ENCODE peak calls at places on chromosomes 4 and X, in eight cellular contexts. One of them, this sample, is unnamed.
A peak's percentile ranks its signal among the peaks of the same experiment; 100 is the strongest.

GRCh38 chrX:21946925-21947641 is 6.6 kb downstream of the SMS start:
- DNase-seq in ovary: no peak
- DNase-seq in sigmoid colon: no peak
- DNase-seq in lung: no peak
- DNase-seq in lower lobe of right lung: no peak
- DNase-seq in PC-3: peak; percentile 25
- DNase-seq in vagina: peak; percentile 42
- DNase-seq in A549: no peak
- DNase-seq in this sample: no peak

GRCh38 chrX:41026326-41027136 is 58.7 kb upstream of the USP9X start:
- DNase-seq in ovary: no peak
- DNase-seq in sigmoid colon: no peak
- DNase-seq in lung: no peak
- DNase-seq in lower lobe of right lung: no peak
- DNase-seq in PC-3: peak; percentile 8
- DNase-seq in vagina: no peak
- DNase-seq in A549: no peak
- DNase-seq in this sample: no peak

GRCh38 chr4:176774852-176775251 is 17.9 kb downstream of the VEGFC start:
- DNase-seq in ovary: no peak
- DNase-seq in sigmoid colon: no peak
- DNase-seq in lung: no peak
- DNase-seq in lower lobe of right lung: no peak
- DNase-seq in PC-3: peak; percentile 48
- DNase-seq in vagina: no peak
- DNase-seq in A549: no peak
- DNase-seq in this sample: no peak

GRCh38 chr4:114922582-114922912 is 190.9 kb downstream of the NDST4 start:
- DNase-seq in ovary: no peak
- DNase-seq in sigmoid colon: no peak
- DNase-seq in lung: no peak
- DNase-seq in lower lobe of right lung: no peak
- DNase-seq in PC-3: no peak
- DNase-seq in vagina: no peak
- DNase-seq in A549: no peak
- DNase-seq in this sample: no peak

GRCh38 chrX:25013593-25014365 is 2.0 kb downstream of the ARX start:
- DNase-seq in ovary: no peak
- DNase-seq in sigmoid colon: no peak
- DNase-seq in lung: no peak
- DNase-seq in lower lobe of right lung: no peak
- DNase-seq in PC-3: no peak
- DNase-seq in vagina: no peak
- DNase-seq in A549: no peak
- DNase-seq in this sample: no peak

GRCh38 chr4:26030260-26030667 is 116.2 kb downstream of the SMIM20 start:
- DNase-seq in ovary: no peak
- DNase-seq in sigmoid colon: no peak
- DNase-seq in lung: no peak
- DNase-seq in lower lobe of right lung: no peak
- DNase-seq in PC-3: no peak
- DNase-seq in vagina: no peak
- DNase-seq in A549: no peak
- DNase-seq in this sample: no peak

GRCh38 chr4:123265443-123265842 is 131.2 kb upstream of the SPRY1 start:
- DNase-seq in ovary: no peak
- DNase-seq in sigmoid colon: no peak
- DNase-seq in lung: no peak
- DNase-seq in lower lobe of right lung: no peak
- DNase-seq in PC-3: peak; percentile 52
- DNase-seq in vagina: no peak
- DNase-seq in A549: no peak
- DNase-seq in this sample: no peak

GRCh38 chr4:145352438-145353145 is 129.1 kb upstream of the SMAD1 start:
- DNase-seq in ovary: no peak
- DNase-seq in sigmoid colon: no peak
- DNase-seq in lung: no peak
- DNase-seq in lower lobe of right lung: no peak
- DNase-seq in PC-3: no peak
- DNase-seq in vagina: no peak
- DNase-seq in A549: no peak
- DNase-seq in this sample: no peak

GRCh38 chr4:15303052-15303641 is 124.7 kb upstream of the C1QTNF7 start:
- DNase-seq in ovary: peak; percentile 20
- DNase-seq in sigmoid colon: no peak
- DNase-seq in lung: no peak
- DNase-seq in lower lobe of right lung: no peak
- DNase-seq in PC-3: peak; percentile 82
- DNase-seq in vagina: no peak
- DNase-seq in A549: peak; percentile 11
- DNase-seq in this sample: no peak

GRCh38 chrX:15505104-15505503 is 4.5 kb downstream of the BMX start:
- DNase-seq in ovary: no peak
- DNase-seq in sigmoid colon: no peak
- DNase-seq in lung: no peak
- DNase-seq in lower lobe of right lung: no peak
- DNase-seq in PC-3: peak; percentile 7
- DNase-seq in vagina: no peak
- DNase-seq in A549: no peak
- DNase-seq in this sample: no peak

GRCh38 chrX:155334486-155335316 is at the start of gene CLIC2:
- DNase-seq in ovary: peak; percentile 43
- DNase-seq in sigmoid colon: no peak
- DNase-seq in lung: peak; percentile 72
- DNase-seq in lower lobe of right lung: peak; percentile 43
- DNase-seq in PC-3: peak; percentile 21
- DNase-seq in vagina: no peak
- DNase-seq in A549: no peak
- DNase-seq in this sample: no peak

GRCh38 chrX:10156199-10157031 is at the start of gene CLCN4:
- DNase-seq in ovary: peak; percentile 30
- DNase-seq in sigmoid colon: peak; percentile 65
- DNase-seq in lung: peak; percentile 61
- DNase-seq in lower lobe of right lung: peak; percentile 81
- DNase-seq in PC-3: peak; percentile 74
- DNase-seq in vagina: no peak
- DNase-seq in A549: peak; percentile 59
- DNase-seq in this sample: peak; percentile 79

GRCh38 chrX:142613403-142613802 is 408.3 kb upstream of the MAGEC2 start:
- DNase-seq in ovary: no peak
- DNase-seq in sigmoid colon: no peak
- DNase-seq in lung: no peak
- DNase-seq in lower lobe of right lung: no peak
- DNase-seq in PC-3: no peak
- DNase-seq in vagina: no peak
- DNase-seq in A549: no peak
- DNase-seq in this sample: no peak

GRCh38 chr4:6574747-6575502 is at the start of gene MAN2B2:
- DNase-seq in ovary: peak; percentile 90
- DNase-seq in sigmoid colon: peak; percentile 93
- DNase-seq in lung: peak; percentile 86
- DNase-seq in lower lobe of right lung: peak; percentile 92
- DNase-seq in PC-3: peak; percentile 77
- DNase-seq in vagina: no peak
- DNase-seq in A549: peak; percentile 78
- DNase-seq in this sample: peak; percentile 95

GRCh38 chrX:78024349-78025108 is 55.1 kb upstream of the PGAM4 start:
- DNase-seq in ovary: no peak
- DNase-seq in sigmoid colon: no peak
- DNase-seq in lung: peak; percentile 31
- DNase-seq in lower lobe of right lung: peak; percentile 52
- DNase-seq in PC-3: peak; percentile 71
- DNase-seq in vagina: no peak
- DNase-seq in A549: peak; percentile 18
- DNase-seq in this sample: peak; percentile 33

GRCh38 chr4:84870398-84871163 is 95.9 kb downstream of the WDFY3 start:
- DNase-seq in ovary: no peak
- DNase-seq in sigmoid colon: no peak
- DNase-seq in lung: no peak
- DNase-seq in lower lobe of right lung: no peak
- DNase-seq in PC-3: peak; percentile 49
- DNase-seq in vagina: no peak
- DNase-seq in A549: peak; percentile 9
- DNase-seq in this sample: peak; percentile 44

GRCh38 chr4:37601527-37601926 is 84.6 kb downstream of the RELL1 start:
- DNase-seq in ovary: no peak
- DNase-seq in sigmoid colon: no peak
- DNase-seq in lung: no peak
- DNase-seq in lower lobe of right lung: peak; percentile 59
- DNase-seq in PC-3: peak; percentile 64
- DNase-seq in vagina: no peak
- DNase-seq in A549: no peak
- DNase-seq in this sample: peak; percentile 77
- H3K4me1 ChIP-seq in ovary: peaks cover 2% of the 10 kb centered on the region
- H3K4me1 ChIP-seq in sigmoid colon: no peaks in the 10 kb centered on the region
- H3K4me1 ChIP-seq in lung: no peaks in the 10 kb centered on the region
- H3K4me1 ChIP-seq in lower lobe of right lung: peaks cover 5% of the 10 kb centered on the region
- H3K4me1 ChIP-seq in PC-3: peaks cover 16% of the 10 kb centered on the region
- H3K4me1 ChIP-seq in vagina: peaks cover 4% of the 10 kb centered on the region
- H3K4me1 ChIP-seq in A549: peaks cover 10% of the 10 kb centered on the region
- H3K4me1 ChIP-seq in this sample: peaks cover 72% of the 10 kb centered on the region

GRCh38 chr4:43286137-43286536 is 393.6 kb downstream of the GRXCR1 start:
- DNase-seq in ovary: no peak
- DNase-seq in sigmoid colon: no peak
- DNase-seq in lung: no peak
- DNase-seq in lower lobe of right lung: no peak
- DNase-seq in PC-3: no peak
- DNase-seq in vagina: no peak
- DNase-seq in A549: no peak
- DNase-seq in this sample: no peak
- TF ChIP-seq CTCF in ovary: no peak
- TF ChIP-seq CTCF in sigmoid colon: no peak
- TF ChIP-seq CTCF in lung: no peak
- TF ChIP-seq CTCF in lower lobe of right lung: no peak
- TF ChIP-seq CTCF in PC-3: no peak
- TF ChIP-seq CTCF in vagina: no peak
- TF ChIP-seq CTCF in A549: no peak
- TF ChIP-seq CTCF in this sample: no peak

DNA sequence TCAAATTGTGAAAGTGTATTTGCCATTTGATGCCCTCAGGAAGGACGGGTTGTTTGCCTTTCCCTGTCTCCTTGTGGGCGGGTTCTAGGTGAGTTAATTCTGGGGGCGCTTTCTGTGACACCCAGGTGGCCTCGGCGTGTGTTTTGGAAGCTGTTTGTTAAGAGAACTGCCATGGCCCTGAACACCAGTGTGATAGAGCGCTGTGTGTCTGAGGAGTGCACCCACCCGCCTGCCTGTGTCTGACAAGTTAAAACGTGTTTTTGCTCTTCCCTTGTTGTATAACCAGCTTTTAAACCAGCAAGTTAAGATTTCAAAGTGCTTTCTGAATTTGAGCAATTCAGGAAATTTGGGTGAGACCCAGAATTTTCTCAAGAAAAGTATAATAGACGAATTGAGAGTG is 55.3 kb upstream of the HGFAC start:
- DNase-seq in ovary: no peak
- DNase-seq in sigmoid colon: peak; percentile 26
- DNase-seq in lung: no peak
- DNase-seq in lower lobe of right lung: no peak
- DNase-seq in PC-3: no peak
- DNase-seq in vagina: no peak
- DNase-seq in A549: no peak
- DNase-seq in this sample: no peak
- H3K4me1 ChIP-seq in ovary: peaks cover 8% of the 10 kb centered on the region
- H3K4me1 ChIP-seq in sigmoid colon: peaks cover 28% of the 10 kb centered on the region
- H3K4me1 ChIP-seq in lung: peaks cover 20% of the 10 kb centered on the region
- H3K4me1 ChIP-seq in lower lobe of right lung: peaks cover 61% of the 10 kb centered on the region
- H3K4me1 ChIP-seq in PC-3: peaks cover 25% of the 10 kb centered on the region
- H3K4me1 ChIP-seq in vagina: peaks cover 54% of the 10 kb centered on the region
- H3K4me1 ChIP-seq in A549: no peaks in the 10 kb centered on the region
- H3K4me1 ChIP-seq in this sample: no peaks in the 10 kb centered on the region

GRCh38 chr4:86894465-86894864 is 2.2 kb upstream of the C4orf36 start:
- DNase-seq in ovary: no peak
- DNase-seq in sigmoid colon: no peak
- DNase-seq in lung: no peak
- DNase-seq in lower lobe of right lung: no peak
- DNase-seq in PC-3: peak; percentile 72
- DNase-seq in vagina: no peak
- DNase-seq in A549: no peak
- DNase-seq in this sample: no peak

GRCh38 chr4:86896596-86896995 is 4.4 kb upstream of the C4orf36 start:
- DNase-seq in ovary: no peak
- DNase-seq in sigmoid colon: no peak
- DNase-seq in lung: no peak
- DNase-seq in lower lobe of right lung: no peak
- DNase-seq in PC-3: no peak
- DNase-seq in vagina: no peak
- DNase-seq in A549: no peak
- DNase-seq in this sample: no peak

GRCh38 chr4:86895692-86896488 is 3.7 kb upstream of the C4orf36 start:
- DNase-seq in ovary: no peak
- DNase-seq in sigmoid colon: no peak
- DNase-seq in lung: no peak
- DNase-seq in lower lobe of right lung: no peak
- DNase-seq in PC-3: peak; percentile 82
- DNase-seq in vagina: no peak
- DNase-seq in A549: peak; percentile 22
- DNase-seq in this sample: peak; percentile 61

GRCh38 chr4:86901864-86902263 is 9.6 kb upstream of the C4orf36 start:
- DNase-seq in ovary: no peak
- DNase-seq in sigmoid colon: no peak
- DNase-seq in lung: no peak
- DNase-seq in lower lobe of right lung: no peak
- DNase-seq in PC-3: no peak
- DNase-seq in vagina: no peak
- DNase-seq in A549: no peak
- DNase-seq in this sample: no peak

GRCh38 chr4:86898562-86898961 is 6.3 kb upstream of the C4orf36 start:
- DNase-seq in ovary: no peak
- DNase-seq in sigmoid colon: no peak
- DNase-seq in lung: no peak
- DNase-seq in lower lobe of right lung: no peak
- DNase-seq in PC-3: peak; percentile 25
- DNase-seq in vagina: no peak
- DNase-seq in A549: no peak
- DNase-seq in this sample: no peak
- TF ChIP-seq CTCF in ovary: no peak
- TF ChIP-seq CTCF in sigmoid colon: no peak
- TF ChIP-seq CTCF in lung: no peak
- TF ChIP-seq CTCF in lower lobe of right lung: no peak
- TF ChIP-seq CTCF in PC-3: peak; percentile 27
- TF ChIP-seq CTCF in vagina: no peak
- TF ChIP-seq CTCF in A549: peak; percentile 50
- TF ChIP-seq CTCF in this sample: no peak

This sample was measured in Caco-2.